ENCODE peak calls at places on chromosomes 7 and 10, in nine cellular contexts. X is cardiac muscle cell, Y is PC-3, T is A549, F is AG10803, D is uterus, L is HFF-Myc, U is stomach, O is left lung. S is an unnamed sample.

GRCh38 chr10:3933733-3934132 is 148.7 kb upstream of the KLF6 start:
- DNase-seq in Y (no peak), T (no peak), L (no peak), O (no peak), D (no peak), X (no peak), F (no peak), U (no peak), S (no peak)

GRCh38 chr10:79009144-79009543 is 59.6 kb upstream of the ZMIZ1 start:
- DNase-seq in U (no peak), D (no peak), X (no peak), T (no peak), Y (no peak), L (no peak), F (no peak), O (no peak), S (no peak)

GRCh38 chr7:408651-409343 is 110.8 kb downstream of the PDGFA start:
- DNase-seq in U (peak), T (no peak), O (no peak), F (no peak), L (no peak), X (no peak), D (no peak), Y (no peak), S (no peak)

GRCh38 chr7:123372368-123372767 is 162.0 kb downstream of the IQUB start:
- DNase-seq in T (no peak), D (no peak), X (no peak), F (no peak), U (no peak), Y (no peak), L (no peak), O (no peak), S (no peak)

GRCh38 chr7:65250697-65251395 is 122.8 kb upstream of the ZNF92 start:
- DNase-seq in D (no peak), Y (no peak), F (no peak), U (no peak), L (no peak), X (no peak), T (no peak), O (no peak), S (no peak)

GRCh38 chr10:110919971-110920881 is 822 bp downstream of the SHOC2 start:
- DNase-seq in Y (peak), U (no peak), T (no peak), X (peak), D (peak), O (peak), L (no peak), F (peak), S (peak)

GRCh38 chr7:112080974-112081373 is 125.2 kb downstream of the DOCK4 start:
- DNase-seq in D (no peak), U (no peak), F (peak), Y (peak), L (no peak), X (no peak), T (no peak), O (peak), S (no peak)

GRCh38 chr10:86657396-86658011 is 3.2 kb downstream of the OPN4 start:
- DNase-seq in X (no peak), Y (no peak), U (no peak), O (peak), F (no peak), D (no peak), L (no peak), T (no peak), S (peak)

GRCh38 chr10:95312264-95312663 is 21.5 kb upstream of the PDLIM1 start:
- DNase-seq in Y (no peak), O (no peak), D (no peak), F (no peak), U (peak), X (no peak), L (no peak), T (no peak), S (no peak)

GRCh38 chr7:148014473-148014872 is 576.1 kb upstream of the C7orf33 start:
- DNase-seq in Y (peak), L (no peak), T (no peak), O (no peak), X (no peak), F (peak), D (no peak), U (no peak), S (no peak)

GRCh38 chr7:137900137-137900536 is 53.4 kb upstream of the DGKI start:
- DNase-seq in X (no peak), F (no peak), O (no peak), U (no peak), L (no peak), Y (no peak), T (no peak), D (no peak), S (no peak)

GRCh38 chr7:137895301-137896201 is 48.8 kb upstream of the DGKI start:
- DNase-seq in X (no peak), O (no peak), D (no peak), T (no peak), F (no peak), Y (no peak), L (no peak), U (no peak), S (no peak)

GRCh38 chr7:137903382-137904169 is 56.8 kb upstream of the DGKI start:
- DNase-seq in F (peak), X (peak), Y (peak), D (peak), O (peak), L (peak), U (peak), T (peak), S (peak)

GRCh38 chr7:137904826-137905225 is 58.1 kb upstream of the DGKI start:
- DNase-seq in U (no peak), Y (no peak), O (no peak), L (no peak), X (peak), T (no peak), D (no peak), F (no peak), S (no peak)

GRCh38 chr7:137898839-137899681 is 52.3 kb upstream of the DGKI start:
- DNase-seq in U (peak), D (peak), O (peak), Y (peak), F (peak), T (peak), X (peak), L (no peak), S (peak)
- H3K4me3 ChIP-seq in U (peak), D (no peak), O (no peak), Y (no peak), F (no peak), T (no peak), X (no peak), L (no peak), S (no peak)

DNA sequence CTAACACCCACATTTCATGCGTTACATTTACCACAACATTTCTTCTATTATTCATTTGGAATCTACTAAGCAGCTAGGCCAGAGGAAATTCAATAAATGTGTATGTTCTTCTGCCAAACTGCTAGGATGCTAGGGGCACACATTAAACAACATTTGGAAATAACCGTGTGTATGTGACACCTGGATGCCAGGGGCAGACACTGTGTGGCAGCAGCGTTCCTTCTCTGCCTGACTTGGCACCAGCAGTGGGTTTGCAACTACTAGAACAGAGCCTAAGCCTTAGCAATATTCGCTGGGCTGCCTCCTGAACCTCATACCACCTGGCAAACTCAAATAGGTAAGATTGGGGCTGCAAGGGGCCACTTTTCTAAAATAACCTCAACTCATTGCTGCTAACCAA is 182.1 kb downstream of the CHCHD3 start:
- DNase-seq in O (no peak), D (no peak), U (no peak), F (no peak), X (no peak), T (no peak), L (no peak), Y (no peak), S (no peak)
- TF ChIP-seq CTCF in O (no peak), D (no peak), U (no peak), F (no peak), X (peak), T (peak), L (no peak), Y (no peak), S (peak)

DNA sequence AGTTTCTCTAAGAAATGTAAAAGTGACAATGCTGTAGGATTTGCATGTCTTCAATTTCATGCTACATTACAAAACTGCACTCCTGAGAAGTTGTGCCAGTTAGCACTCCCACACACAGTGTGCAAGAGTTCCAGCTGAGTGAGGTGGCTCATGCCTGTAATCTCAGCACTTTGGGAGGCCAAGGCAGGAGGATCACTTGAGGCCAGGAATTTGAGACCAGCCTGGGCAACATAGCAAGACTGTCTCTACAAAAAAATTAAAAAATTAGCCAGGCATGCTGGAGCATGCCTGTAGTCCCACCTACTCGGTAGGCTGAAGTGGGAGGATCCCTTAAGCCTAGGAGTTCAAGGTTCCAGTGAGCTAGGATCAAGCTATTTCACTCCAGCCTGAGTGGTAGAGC is 44.6 kb downstream of the FRA10AC1 start:
- DNase-seq in U (no peak), Y (no peak), D (no peak), X (no peak), T (no peak), L (no peak), O (no peak), F (no peak), S (no peak)
- H3K4me3 ChIP-seq in U (no peak), Y (no peak), D (no peak), X (no peak), T (no peak), L (no peak), O (no peak), F (no peak), S (no peak)

GRCh38 chr7:30029696-30030095 is 1.5 kb downstream of the PLEKHA8 start:
- DNase-seq in T (peak), O (no peak), L (no peak), F (no peak), X (no peak), D (no peak), U (no peak), Y (no peak), S (no peak)
- TF ChIP-seq CTCF in T (no peak), O (no peak), L (no peak), F (no peak), X (no peak), D (no peak), U (no peak), Y (peak), S (no peak)

DNA sequence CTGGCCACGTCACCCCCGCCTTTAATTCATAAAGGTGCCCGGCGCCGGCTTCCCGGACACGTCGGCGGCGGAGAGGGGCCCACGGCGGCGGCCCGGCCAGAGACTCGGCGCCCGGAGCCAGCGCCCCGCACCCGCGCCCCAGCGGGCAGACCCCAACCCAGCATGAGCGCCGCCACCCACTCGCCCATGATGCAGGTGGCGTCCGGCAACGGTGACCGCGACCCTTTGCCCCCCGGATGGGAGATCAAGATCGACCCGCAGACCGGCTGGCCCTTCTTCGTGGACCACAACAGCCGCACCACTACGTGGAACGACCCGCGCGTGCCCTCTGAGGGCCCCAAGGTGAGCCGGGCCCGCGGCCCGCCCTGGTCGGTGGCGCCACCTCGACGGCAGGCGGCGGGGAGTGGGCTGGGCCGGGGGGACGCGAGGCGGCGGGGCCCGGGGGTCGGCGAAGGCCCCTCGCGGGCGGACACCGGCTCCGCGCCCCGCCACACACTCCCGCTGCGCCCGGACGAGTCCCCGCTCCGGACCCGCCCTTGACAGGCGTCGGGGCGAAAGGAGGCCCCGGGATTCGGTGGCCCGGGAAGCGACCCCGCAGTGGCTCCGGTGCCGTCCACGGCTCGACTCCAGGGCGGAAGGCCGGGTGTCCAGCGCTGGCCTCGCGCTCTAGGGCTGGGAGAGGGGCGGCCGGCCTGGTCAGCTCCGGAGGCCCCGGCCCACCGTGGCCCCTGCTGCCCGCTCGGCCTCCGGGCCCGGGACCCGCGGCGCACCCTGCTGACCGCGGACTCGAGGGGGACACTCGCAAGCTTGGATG is 541 bp downstream of the BAG3 start:
- DNase-seq in L (no peak), X (peak), T (no peak), D (no peak), Y (no peak), O (no peak), U (peak), F (no peak), S (no peak)
- H3K4me3 ChIP-seq in L (peak), X (peak), T (peak), D (peak), Y (peak), O (peak), U (peak), F (peak), S (peak)